ENCODE peak calls at places on chromosome 13, in eight cellular contexts. M, B, X, E, I, U, A and K are unnamed samples.

GRCh38 chr13:112441779-112442310 is 65.7 kb downstream of the SPACA7 start:
- DNase-seq in U (no peak), X (no peak), B (peak), M (no peak), I (no peak), E (no peak), A (no peak), K (no peak)

GRCh38 chr13:107347641-107348369 is 779.9 kb upstream of the ARGLU1 start:
- DNase-seq in B (no peak), A (no peak), I (no peak), E (no peak), M (no peak), X (no peak), U (no peak), K (no peak)

GRCh38 chr13:94233831-94234230 is 245.7 kb downstream of the DCT start:
- DNase-seq in M (no peak), I (no peak), X (no peak), E (no peak), B (no peak), A (no peak), U (no peak), K (no peak)

GRCh38 chr13:110874508-110874960 is 40.3 kb downstream of the ANKRD10 start:
- DNase-seq in X (peak), M (no peak), I (peak), B (peak), E (no peak), U (peak), A (peak), K (peak)

GRCh38 chr13:33415822-33416221 is 130.3 kb upstream of the STARD13 start:
- DNase-seq in E (no peak), U (no peak), M (no peak), B (no peak), I (no peak), A (no peak), X (no peak), K (no peak)

GRCh38 chr13:91368676-91369425 is 21.4 kb downstream of the MIR17HG start:
- DNase-seq in E (no peak), M (no peak), X (no peak), B (peak), I (no peak), A (no peak), U (peak), K (no peak)

GRCh38 chr13:50309872-50310594 is 294.8 kb downstream of the KCNRG start:
- DNase-seq in E (no peak), M (no peak), B (no peak), U (peak), I (no peak), A (no peak), X (no peak), K (no peak)

GRCh38 chr13:51396352-51396751 is 56.5 kb downstream of the INTS6 start:
- DNase-seq in B (no peak), M (no peak), U (no peak), I (no peak), A (no peak), X (no peak), E (no peak), K (no peak)

GRCh38 chr13:84844473-84844872 is 954.7 kb downstream of the SLITRK6 start:
- DNase-seq in U (peak), M (no peak), I (peak), X (no peak), B (no peak), E (no peak), A (no peak), K (no peak)

GRCh38 chr13:51632643-51633357 is 48.5 kb downstream of the WDFY2 start:
- DNase-seq in B (no peak), M (no peak), I (no peak), E (no peak), A (no peak), U (no peak), X (peak), K (no peak)

GRCh38 chr13:44086389-44086788 is 206.7 kb downstream of the LACC1 start:
- DNase-seq in E (no peak), A (no peak), M (no peak), X (no peak), I (no peak), U (no peak), B (no peak), K (no peak)

GRCh38 chr13:21583496-21583895 is 20.5 kb downstream of the MICU2 start:
- DNase-seq in U (peak), M (no peak), E (no peak), A (no peak), B (no peak), X (peak), I (no peak), K (no peak)

GRCh38 chr13:69935043-69935442 is 172.6 kb upstream of the ATXN8OS start:
- DNase-seq in X (no peak), M (no peak), B (no peak), E (no peak), I (no peak), A (no peak), U (no peak), K (no peak)

GRCh38 chr13:97329331-97329730 is 104.6 kb upstream of the RAP2A start:
- DNase-seq in U (peak), B (no peak), A (no peak), E (no peak), X (no peak), M (no peak), I (no peak), K (peak)